ENCODE peak calls at places on chromosome 19, in four cellular contexts. One of them, this sample, is unnamed.

GRCh38 chr19:14840206-14840605 is 5.2 kb upstream of the OR7A5 start:
- DNase-seq in stromal cell of bone marrow: no peak
- DNase-seq in stimulated activated CD4-positive, alpha-beta T cell treated with anti-CD3 and anti-CD28 coated beads, Interleukin-2, amount 100 ng/mL, for 48 hours: no peak
- DNase-seq in heart right ventricle: no peak
- DNase-seq in this sample: no peak

GRCh38 chr19:800360-801029 is 3.2 kb downstream of the PTBP1 start:
- DNase-seq in stromal cell of bone marrow: no peak
- DNase-seq in stimulated activated CD4-positive, alpha-beta T cell treated with anti-CD3 and anti-CD28 coated beads, Interleukin-2, amount 100 ng/mL, for 48 hours: no peak
- DNase-seq in heart right ventricle: no peak
- DNase-seq in this sample: no peak

GRCh38 chr19:8697671-8698432 is 743 bp downstream of the ACTL9 start:
- DNase-seq in stromal cell of bone marrow: no peak
- DNase-seq in stimulated activated CD4-positive, alpha-beta T cell treated with anti-CD3 and anti-CD28 coated beads, Interleukin-2, amount 100 ng/mL, for 48 hours: no peak
- DNase-seq in heart right ventricle: no peak
- DNase-seq in this sample: no peak

GRCh38 chr19:42269518-42270345 is 680 bp downstream of the CIC start:
- DNase-seq in stromal cell of bone marrow: no peak
- DNase-seq in stimulated activated CD4-positive, alpha-beta T cell treated with anti-CD3 and anti-CD28 coated beads, Interleukin-2, amount 100 ng/mL, for 48 hours: no peak
- DNase-seq in heart right ventricle: no peak
- DNase-seq in this sample: peak; percentile 55

GRCh38 chr19:10617409-10618121 is 7.8 kb upstream of the SLC44A2 start:
- DNase-seq in stromal cell of bone marrow: peak; percentile 33
- DNase-seq in stimulated activated CD4-positive, alpha-beta T cell treated with anti-CD3 and anti-CD28 coated beads, Interleukin-2, amount 100 ng/mL, for 48 hours: no peak
- DNase-seq in heart right ventricle: no peak
- DNase-seq in this sample: no peak

GRCh38 chr19:19562665-19563347 is 24.7 kb downstream of the CILP2 start:
- DNase-seq in stromal cell of bone marrow: no peak
- DNase-seq in stimulated activated CD4-positive, alpha-beta T cell treated with anti-CD3 and anti-CD28 coated beads, Interleukin-2, amount 100 ng/mL, for 48 hours: no peak
- DNase-seq in heart right ventricle: no peak
- DNase-seq in this sample: no peak

GRCh38 chr19:5585461-5586299 is 17.9 kb upstream of the TINCR start:
- DNase-seq in stromal cell of bone marrow: no peak
- DNase-seq in stimulated activated CD4-positive, alpha-beta T cell treated with anti-CD3 and anti-CD28 coated beads, Interleukin-2, amount 100 ng/mL, for 48 hours: peak; percentile 23
- DNase-seq in heart right ventricle: no peak
- DNase-seq in this sample: peak; percentile 55

GRCh38 chr19:8363803-8364771 is at the start of gene ANGPTL4:
- DNase-seq in stromal cell of bone marrow: peak; percentile 47
- DNase-seq in stimulated activated CD4-positive, alpha-beta T cell treated with anti-CD3 and anti-CD28 coated beads, Interleukin-2, amount 100 ng/mL, for 48 hours: peak; percentile 36
- DNase-seq in heart right ventricle: peak; percentile 78
- DNase-seq in this sample: peak; percentile 89

GRCh38 chr19:1873524-1874473 is 10.4 kb upstream of the KLF16 start:
- DNase-seq in stromal cell of bone marrow: no peak
- DNase-seq in stimulated activated CD4-positive, alpha-beta T cell treated with anti-CD3 and anti-CD28 coated beads, Interleukin-2, amount 100 ng/mL, for 48 hours: no peak
- DNase-seq in heart right ventricle: peak; percentile 75
- DNase-seq in this sample: peak; percentile 76

GRCh38 chr19:56076413-56076998 is 44.6 kb downstream of the ZNF787 start:
- DNase-seq in stromal cell of bone marrow: peak; percentile 37
- DNase-seq in stimulated activated CD4-positive, alpha-beta T cell treated with anti-CD3 and anti-CD28 coated beads, Interleukin-2, amount 100 ng/mL, for 48 hours: peak; percentile 50
- DNase-seq in heart right ventricle: no peak
- DNase-seq in this sample: no peak

GRCh38 chr19:12202250-12202649 is 39.4 kb downstream of the ZNF136 start:
- DNase-seq in stromal cell of bone marrow: peak; percentile 3
- DNase-seq in stimulated activated CD4-positive, alpha-beta T cell treated with anti-CD3 and anti-CD28 coated beads, Interleukin-2, amount 100 ng/mL, for 48 hours: peak; percentile 29
- DNase-seq in heart right ventricle: peak; percentile 29
- DNase-seq in this sample: peak; percentile 46

GRCh38 chr19:48819366-48819816 is 8.6 kb upstream of the BCAT2 start:
- DNase-seq in stromal cell of bone marrow: peak; percentile 93
- DNase-seq in stimulated activated CD4-positive, alpha-beta T cell treated with anti-CD3 and anti-CD28 coated beads, Interleukin-2, amount 100 ng/mL, for 48 hours: no peak
- DNase-seq in heart right ventricle: peak; percentile 85
- DNase-seq in this sample: peak; percentile 93

GRCh38 chr19:33294058-33294798 is 8.1 kb downstream of the CEBPA start:
- DNase-seq in stromal cell of bone marrow: no peak
- DNase-seq in stimulated activated CD4-positive, alpha-beta T cell treated with anti-CD3 and anti-CD28 coated beads, Interleukin-2, amount 100 ng/mL, for 48 hours: no peak
- DNase-seq in heart right ventricle: no peak
- DNase-seq in this sample: no peak

GRCh38 chr19:41700381-41701195 is 7.8 kb upstream of the CEACAM5 start:
- DNase-seq in stromal cell of bone marrow: no peak
- DNase-seq in stimulated activated CD4-positive, alpha-beta T cell treated with anti-CD3 and anti-CD28 coated beads, Interleukin-2, amount 100 ng/mL, for 48 hours: no peak
- DNase-seq in heart right ventricle: no peak
- DNase-seq in this sample: no peak

GRCh38 chr19:56115490-56115889 is 5.6 kb downstream of the ZNF787 start:
- DNase-seq in stromal cell of bone marrow: no peak
- DNase-seq in stimulated activated CD4-positive, alpha-beta T cell treated with anti-CD3 and anti-CD28 coated beads, Interleukin-2, amount 100 ng/mL, for 48 hours: no peak
- DNase-seq in heart right ventricle: no peak
- DNase-seq in this sample: no peak

GRCh38 chr19:46205183-46205984 is 24.2 kb upstream of the IGFL1 start:
- DNase-seq in stromal cell of bone marrow: no peak
- DNase-seq in stimulated activated CD4-positive, alpha-beta T cell treated with anti-CD3 and anti-CD28 coated beads, Interleukin-2, amount 100 ng/mL, for 48 hours: no peak
- DNase-seq in heart right ventricle: no peak
- DNase-seq in this sample: no peak

GRCh38 chr19:46076951-46077814 is 36.4 kb upstream of the IGFL4 start:
- DNase-seq in stromal cell of bone marrow: peak; percentile 62
- DNase-seq in stimulated activated CD4-positive, alpha-beta T cell treated with anti-CD3 and anti-CD28 coated beads, Interleukin-2, amount 100 ng/mL, for 48 hours: peak; percentile 41
- DNase-seq in heart right ventricle: no peak
- DNase-seq in this sample: no peak

GRCh38 chr19:6225232-6225635 is 54.5 kb downstream of the MLLT1 start:
- DNase-seq in stromal cell of bone marrow: no peak
- DNase-seq in stimulated activated CD4-positive, alpha-beta T cell treated with anti-CD3 and anti-CD28 coated beads, Interleukin-2, amount 100 ng/mL, for 48 hours: no peak
- DNase-seq in heart right ventricle: no peak
- DNase-seq in this sample: peak; percentile 36

GRCh38 chr19:925912-926594 is at the start of gene ARID3A:
- DNase-seq in stromal cell of bone marrow: peak; percentile 35
- DNase-seq in stimulated activated CD4-positive, alpha-beta T cell treated with anti-CD3 and anti-CD28 coated beads, Interleukin-2, amount 100 ng/mL, for 48 hours: no peak
- DNase-seq in heart right ventricle: peak; percentile 56
- DNase-seq in this sample: peak; percentile 76

GRCh38 chr19:13887529-13887928 is 10.6 kb downstream of the NANOS3 start:
- DNase-seq in stromal cell of bone marrow: peak; percentile 48
- DNase-seq in stimulated activated CD4-positive, alpha-beta T cell treated with anti-CD3 and anti-CD28 coated beads, Interleukin-2, amount 100 ng/mL, for 48 hours: no peak
- DNase-seq in heart right ventricle: no peak
- DNase-seq in this sample: no peak

GRCh38 chr19:58350871-58351557 is 2.3 kb downstream of the A1BG start:
- DNase-seq in stromal cell of bone marrow: no peak
- DNase-seq in stimulated activated CD4-positive, alpha-beta T cell treated with anti-CD3 and anti-CD28 coated beads, Interleukin-2, amount 100 ng/mL, for 48 hours: no peak
- DNase-seq in heart right ventricle: no peak
- DNase-seq in this sample: peak; percentile 27

GRCh38 chr19:41939861-41940442 is 11.7 kb upstream of the ERFL start:
- DNase-seq in stromal cell of bone marrow: no peak
- DNase-seq in stimulated activated CD4-positive, alpha-beta T cell treated with anti-CD3 and anti-CD28 coated beads, Interleukin-2, amount 100 ng/mL, for 48 hours: no peak
- DNase-seq in heart right ventricle: no peak
- DNase-seq in this sample: no peak

GRCh38 chr19:45640849-45641273 is 1.7 kb upstream of the EML2 start:
- DNase-seq in stromal cell of bone marrow: no peak
- DNase-seq in stimulated activated CD4-positive, alpha-beta T cell treated with anti-CD3 and anti-CD28 coated beads, Interleukin-2, amount 100 ng/mL, for 48 hours: peak; percentile 62
- DNase-seq in heart right ventricle: peak; percentile 23
- DNase-seq in this sample: no peak

GRCh38 chr19:14479985-14480694 is 5.0 kb upstream of the PTGER1 start:
- DNase-seq in stromal cell of bone marrow: no peak
- DNase-seq in stimulated activated CD4-positive, alpha-beta T cell treated with anti-CD3 and anti-CD28 coated beads, Interleukin-2, amount 100 ng/mL, for 48 hours: peak; percentile 75
- DNase-seq in heart right ventricle: peak; percentile 56
- DNase-seq in this sample: peak; percentile 57

GRCh38 chr19:8085606-8086464 is 33.3 kb downstream of the CCL25 start:
- DNase-seq in stromal cell of bone marrow: no peak
- DNase-seq in stimulated activated CD4-positive, alpha-beta T cell treated with anti-CD3 and anti-CD28 coated beads, Interleukin-2, amount 100 ng/mL, for 48 hours: no peak
- DNase-seq in heart right ventricle: no peak
- DNase-seq in this sample: no peak

GRCh38 chr19:12938536-12939291 is at the start of gene CALR:
- DNase-seq in stromal cell of bone marrow: no peak
- DNase-seq in stimulated activated CD4-positive, alpha-beta T cell treated with anti-CD3 and anti-CD28 coated beads, Interleukin-2, amount 100 ng/mL, for 48 hours: peak; percentile 26
- DNase-seq in heart right ventricle: peak; percentile 47
- DNase-seq in this sample: no peak

GRCh38 chr19:41265376-41266153 is 1.4 kb downstream of the HNRNPUL1 start:
- DNase-seq in stromal cell of bone marrow: no peak
- DNase-seq in stimulated activated CD4-positive, alpha-beta T cell treated with anti-CD3 and anti-CD28 coated beads, Interleukin-2, amount 100 ng/mL, for 48 hours: no peak
- DNase-seq in heart right ventricle: no peak
- DNase-seq in this sample: no peak

GRCh38 chr19:38920529-38921419 is 8.8 kb upstream of the CCER2 start:
- DNase-seq in stromal cell of bone marrow: no peak
- DNase-seq in stimulated activated CD4-positive, alpha-beta T cell treated with anti-CD3 and anti-CD28 coated beads, Interleukin-2, amount 100 ng/mL, for 48 hours: no peak
- DNase-seq in heart right ventricle: no peak
- DNase-seq in this sample: no peak

GRCh38 chr19:6213266-6213595 is 66.5 kb downstream of the MLLT1 start:
- DNase-seq in stromal cell of bone marrow: no peak
- DNase-seq in stimulated activated CD4-positive, alpha-beta T cell treated with anti-CD3 and anti-CD28 coated beads, Interleukin-2, amount 100 ng/mL, for 48 hours: no peak
- DNase-seq in heart right ventricle: no peak
- DNase-seq in this sample: peak; percentile 33

GRCh38 chr19:16901491-16902175 is 12.8 kb downstream of the F2RL3 start:
- DNase-seq in stromal cell of bone marrow: no peak
- DNase-seq in stimulated activated CD4-positive, alpha-beta T cell treated with anti-CD3 and anti-CD28 coated beads, Interleukin-2, amount 100 ng/mL, for 48 hours: no peak
- DNase-seq in heart right ventricle: no peak
- DNase-seq in this sample: no peak

GRCh38 chr19:38653028-38653571 is 5.7 kb downstream of the ACTN4 start:
- DNase-seq in stromal cell of bone marrow: peak; percentile 48
- DNase-seq in stimulated activated CD4-positive, alpha-beta T cell treated with anti-CD3 and anti-CD28 coated beads, Interleukin-2, amount 100 ng/mL, for 48 hours: no peak
- DNase-seq in heart right ventricle: no peak
- DNase-seq in this sample: peak; percentile 60

GRCh38 chr19:15421726-15422260 is 3.0 kb upstream of the AKAP8L start:
- DNase-seq in stromal cell of bone marrow: no peak
- DNase-seq in stimulated activated CD4-positive, alpha-beta T cell treated with anti-CD3 and anti-CD28 coated beads, Interleukin-2, amount 100 ng/mL, for 48 hours: no peak
- DNase-seq in heart right ventricle: peak; percentile 68
- DNase-seq in this sample: peak; percentile 80

GRCh38 chr19:15290149-15290548 is 42.2 kb downstream of the BRD4 start:
- DNase-seq in stromal cell of bone marrow: no peak
- DNase-seq in stimulated activated CD4-positive, alpha-beta T cell treated with anti-CD3 and anti-CD28 coated beads, Interleukin-2, amount 100 ng/mL, for 48 hours: no peak
- DNase-seq in heart right ventricle: no peak
- DNase-seq in this sample: no peak

GRCh38 chr19:10334340-10335148 is 1.2 kb upstream of the RAVER1 start:
- DNase-seq in stromal cell of bone marrow: peak; percentile 92
- DNase-seq in stimulated activated CD4-positive, alpha-beta T cell treated with anti-CD3 and anti-CD28 coated beads, Interleukin-2, amount 100 ng/mL, for 48 hours: peak; percentile 48
- DNase-seq in heart right ventricle: peak; percentile 96
- DNase-seq in this sample: peak; percentile 96

GRCh38 chr19:34173145-34173956 is 1.0 kb downstream of the LSM14A start:
- DNase-seq in stromal cell of bone marrow: peak; percentile 8
- DNase-seq in stimulated activated CD4-positive, alpha-beta T cell treated with anti-CD3 and anti-CD28 coated beads, Interleukin-2, amount 100 ng/mL, for 48 hours: no peak
- DNase-seq in heart right ventricle: no peak
- DNase-seq in this sample: no peak

GRCh38 chr19:5542665-5543064 is 25.1 kb downstream of the TINCR start:
- DNase-seq in stromal cell of bone marrow: no peak
- DNase-seq in stimulated activated CD4-positive, alpha-beta T cell treated with anti-CD3 and anti-CD28 coated beads, Interleukin-2, amount 100 ng/mL, for 48 hours: no peak
- DNase-seq in heart right ventricle: no peak
- DNase-seq in this sample: no peak

GRCh38 chr19:38023245-38023644 is 116.2 kb downstream of the SIPA1L3 start:
- DNase-seq in stromal cell of bone marrow: no peak
- DNase-seq in stimulated activated CD4-positive, alpha-beta T cell treated with anti-CD3 and anti-CD28 coated beads, Interleukin-2, amount 100 ng/mL, for 48 hours: no peak
- DNase-seq in heart right ventricle: no peak
- DNase-seq in this sample: no peak